ENCODE peak calls at places on chromosomes 7 and 10, in nine cellular contexts. O, G, E, R, W, Y, H, S and K are unnamed samples.

GRCh38 chr10:52805414-52806285 is 33.1 kb upstream of the MBL2 start:
- DNase-seq in O (no peak), G (no peak), E (no peak), R (no peak), W (no peak), Y (no peak), H (no peak), S (no peak), K (no peak)

GRCh38 chr7:41702635-41703371 is at the start of gene INHBA:
- DNase-seq in O (no peak), G (peak), E (peak), R (no peak), W (peak), Y (peak), H (no peak), S (peak), K (no peak)

GRCh38 chr7:34354906-34355305 is 303.1 kb upstream of the NPSR1 start:
- DNase-seq in O (no peak), G (peak), E (no peak), R (no peak), W (no peak), Y (peak), H (no peak), S (peak), K (no peak)

GRCh38 chr10:79445217-79445707 is at the start of gene ZCCHC24:
- DNase-seq in O (no peak), G (no peak), E (no peak), R (no peak), W (no peak), Y (no peak), H (peak), S (no peak), K (peak)

GRCh38 chr7:47557317-47557985 is 24.5 kb downstream of the TNS3 start:
- DNase-seq in O (no peak), G (peak), E (peak), R (no peak), W (no peak), Y (peak), H (peak), S (peak), K (no peak)

GRCh38 chr7:73999664-74000420 is 28.1 kb upstream of the ELN start:
- DNase-seq in O (no peak), G (peak), E (peak), R (no peak), W (peak), Y (peak), H (no peak), S (peak), K (no peak)

GRCh38 chr7:28755255-28755654 is 202.9 kb downstream of the TRIL start:
- DNase-seq in O (no peak), G (peak), E (peak), R (no peak), W (no peak), Y (peak), H (no peak), S (peak), K (no peak)

GRCh38 chr10:6037975-6038624 is 24.1 kb downstream of the IL2RA start:
- DNase-seq in O (no peak), G (no peak), E (no peak), R (no peak), W (no peak), Y (no peak), H (no peak), S (no peak), K (no peak)

GRCh38 chr10:87092861-87093460 is 1.7 kb downstream of the GLUD1 start:
- DNase-seq in O (peak), G (no peak), E (peak), R (no peak), W (no peak), Y (peak), H (no peak), S (peak), K (no peak)

GRCh38 chr7:30116771-30117170 is 18.0 kb upstream of the MTURN start:
- DNase-seq in O (no peak), G (peak), E (peak), R (peak), W (no peak), Y (peak), H (no peak), S (no peak), K (no peak)

GRCh38 chr10:13146383-13146782 is 15.0 kb upstream of the MCM10 start:
- DNase-seq in O (no peak), G (peak), E (no peak), R (no peak), W (no peak), Y (no peak), H (no peak), S (no peak), K (no peak)

GRCh38 chr7:70634610-70635068 is 497.3 kb upstream of the GALNT17 start:
- DNase-seq in O (no peak), G (peak), E (peak), R (no peak), W (peak), Y (peak), H (no peak), S (peak), K (no peak)

GRCh38 chr7:100088621-100089457 is at the start of gene COPS6:
- DNase-seq in O (peak), G (peak), E (peak), R (peak), W (no peak), Y (peak), H (peak), S (peak), K (peak)

GRCh38 chr7:151094675-151095074 is 8.4 kb downstream of the AGAP3 start:
- DNase-seq in O (no peak), G (no peak), E (peak), R (no peak), W (no peak), Y (no peak), H (no peak), S (no peak), K (no peak)

GRCh38 chr10:120614685-120615084 is 157.7 kb downstream of the PLPP4 start:
- DNase-seq in O (no peak), G (peak), E (no peak), R (no peak), W (no peak), Y (peak), H (no peak), S (no peak), K (no peak)

GRCh38 chr10:69869291-69869841 is 67.7 kb downstream of the COL13A1 start:
- DNase-seq in O (no peak), G (peak), E (peak), R (peak), W (no peak), Y (peak), H (no peak), S (peak), K (peak)

GRCh38 chr10:67612577-67613537 is 83.1 kb downstream of the CTNNA3 start:
- DNase-seq in O (no peak), G (no peak), E (peak), R (no peak), W (no peak), Y (peak), H (no peak), S (peak), K (no peak)

GRCh38 chr7:27814054-27814453 is 74.1 kb downstream of the TAX1BP1 start:
- DNase-seq in O (no peak), G (peak), E (peak), R (no peak), W (no peak), Y (peak), H (no peak), S (peak), K (no peak)

GRCh38 chr10:116324951-116325635 is 845 bp downstream of the CCDC172 start:
- DNase-seq in O (no peak), G (no peak), E (no peak), R (no peak), W (no peak), Y (no peak), H (no peak), S (no peak), K (no peak)

GRCh38 chr10:89086801-89087513 is 96.4 kb downstream of the FAS start:
- DNase-seq in O (peak), G (peak), E (peak), R (no peak), W (no peak), Y (no peak), H (no peak), S (peak), K (no peak)

GRCh38 chr7:111735661-111736323 is 173.5 kb upstream of the IMMP2L start:
- DNase-seq in O (peak), G (peak), E (peak), R (peak), W (peak), Y (peak), H (peak), S (peak), K (peak)

GRCh38 chr10:123621492-123621891 is 44.7 kb upstream of the GPR26 start:
- DNase-seq in O (no peak), G (no peak), E (no peak), R (no peak), W (no peak), Y (no peak), H (no peak), S (no peak), K (no peak)

GRCh38 chr10:34119456-34119855 is 695.6 kb downstream of the PARD3 start:
- DNase-seq in O (no peak), G (no peak), E (no peak), R (no peak), W (no peak), Y (no peak), H (no peak), S (no peak), K (no peak)

GRCh38 chr7:90645784-90646183 is 49.7 kb downstream of the CDK14 start:
- DNase-seq in O (peak), G (no peak), E (no peak), R (no peak), W (no peak), Y (no peak), H (no peak), S (no peak), K (no peak)

DNA sequence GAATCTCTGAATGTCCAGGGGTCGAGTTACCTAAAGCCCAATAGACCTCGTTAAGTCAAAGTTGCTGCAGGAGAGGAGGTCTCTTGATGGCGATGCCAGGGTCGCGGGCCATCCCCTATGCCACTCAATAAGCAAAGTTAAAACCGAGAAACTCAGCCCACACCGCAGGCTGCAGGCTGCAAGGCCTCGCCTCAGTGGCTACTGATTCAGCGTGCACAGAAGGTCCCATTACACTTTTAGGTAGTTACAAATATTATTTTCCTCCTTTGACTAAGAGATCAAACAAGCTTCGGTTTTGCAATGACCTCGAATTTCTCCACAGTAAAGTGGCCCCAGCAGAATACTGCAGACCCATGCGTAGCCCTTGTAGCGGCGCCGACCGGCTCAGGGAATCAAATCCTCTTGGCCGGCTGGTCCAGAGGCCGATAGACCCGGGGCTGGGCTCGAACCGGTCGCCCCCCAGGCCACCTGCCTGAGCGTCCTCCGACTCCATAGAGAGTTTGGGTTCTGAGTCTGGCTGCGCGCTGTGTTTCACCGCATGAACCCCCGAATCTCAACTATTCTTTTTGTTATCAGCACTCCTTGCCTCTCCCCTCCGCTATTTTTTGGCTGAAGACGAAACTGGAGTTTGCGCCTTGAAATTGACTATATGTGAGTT is 2.3 kb downstream of the C1QL3 start:
- DNase-seq in O (peak), G (no peak), E (no peak), R (peak), W (no peak), Y (no peak), H (no peak), S (no peak), K (no peak)
- TF ChIP-seq CTCF in O (no peak), G (no peak), E (no peak), R (no peak), W (no peak), Y (no peak), H (no peak), S (no peak), K (no peak)

GRCh38 chr7:82677064-82677463 is 233.5 kb upstream of the CACNA2D1 start:
- DNase-seq in O (no peak), G (no peak), E (no peak), R (peak), W (no peak), Y (no peak), H (no peak), S (no peak), K (no peak)
- TF ChIP-seq CTCF in O (peak), G (no peak), E (no peak), R (no peak), W (no peak), Y (no peak), H (no peak), S (no peak), K (no peak)

DNA sequence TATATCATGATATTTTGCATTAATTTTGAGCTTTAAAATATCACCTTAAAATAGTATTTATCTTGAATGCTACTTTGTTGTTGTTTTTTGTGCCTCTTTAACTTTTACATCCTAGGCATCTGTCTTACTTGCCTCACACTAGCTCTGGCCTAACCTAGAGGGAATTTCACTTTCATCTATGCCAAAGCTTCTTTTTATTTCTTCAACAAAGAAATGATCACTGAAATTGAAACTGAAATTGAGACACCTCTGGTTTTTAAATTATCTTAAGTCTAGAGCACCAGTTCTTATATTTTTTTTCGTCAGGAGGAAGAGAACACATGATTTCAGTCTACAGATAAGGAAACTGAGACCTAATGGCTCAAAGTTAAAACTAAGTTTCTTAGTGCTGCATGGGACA is 3.5 kb upstream of the SCIN start:
- DNase-seq in O (no peak), G (no peak), E (no peak), R (no peak), W (no peak), Y (no peak), H (no peak), S (no peak), K (no peak)
- TF ChIP-seq CTCF in O (no peak), G (no peak), E (no peak), R (no peak), W (no peak), Y (no peak), H (no peak), S (no peak), K (no peak)

GRCh38 chr10:60252688-60253087 is 137.0 kb downstream of the ANK3 start:
- DNase-seq in O (no peak), G (no peak), E (no peak), R (no peak), W (no peak), Y (no peak), H (no peak), S (no peak), K (no peak)
- TF ChIP-seq CTCF in O (no peak), G (no peak), E (no peak), R (no peak), W (no peak), Y (no peak), H (no peak), S (no peak), K (no peak)